ENCODE peak calls at places on chromosomes 13 and 19, in seven cellular contexts. J is AG09319; Q is LHCN-M2; O is NB4; C is HFF-Myc; D is activated CD8-positive, alpha-beta memory T cell treated with anti-CD3 and anti-CD28 coated beads for 48 hours; Z is GM23338. L is an unnamed sample.

GRCh38 chr13:25088562-25089221 is 7.2 kb upstream of the PABPC3 start:
- DNase-seq in C (no peak), D (no peak), O (no peak), Z (no peak), J (no peak), Q (no peak), L (no peak)

GRCh38 chr13:77207943-77208342 is 119.0 kb downstream of the MYCBP2 start:
- DNase-seq in Q (peak), Z (peak), D (no peak), O (no peak), J (peak), C (peak), L (no peak)

GRCh38 chr19:18109731-18110671 is 12.4 kb downstream of the MAST3 start:
- DNase-seq in C (no peak), D (no peak), O (peak), Z (peak), J (no peak), Q (no peak), L (peak)

GRCh38 chr13:23965346-23965745 is 68.0 kb upstream of the C1QTNF9B start:
- DNase-seq in C (no peak), Q (no peak), O (no peak), D (no peak), J (no peak), Z (no peak), L (no peak)

GRCh38 chr19:362154-362553 is 17.6 kb upstream of the MIER2 start:
- DNase-seq in Z (no peak), Q (no peak), O (no peak), D (no peak), J (no peak), C (no peak), L (no peak)

GRCh38 chr13:91148098-91148497 is 199.4 kb upstream of the MIR17HG start:
- DNase-seq in Q (no peak), O (no peak), J (no peak), D (no peak), C (no peak), Z (no peak), L (no peak)

GRCh38 chr19:51676566-51677083 is 16.5 kb upstream of the SPACA6 start:
- DNase-seq in O (no peak), C (no peak), Z (no peak), J (no peak), D (no peak), Q (no peak), L (no peak)

GRCh38 chr19:19538077-19538764 is at the start of gene CILP2:
- DNase-seq in O (no peak), D (no peak), Z (peak), J (no peak), C (no peak), Q (no peak), L (peak)

GRCh38 chr13:30091691-30092090 is 215.7 kb downstream of the KATNAL1 start:
- DNase-seq in J (no peak), Q (no peak), O (no peak), C (no peak), Z (no peak), D (no peak), L (no peak)

GRCh38 chr13:36904219-36904618 is 15.8 kb downstream of the SMAD9 start:
- DNase-seq in Q (no peak), D (no peak), Z (no peak), C (no peak), O (no peak), J (no peak), L (no peak)

GRCh38 chr19:32828643-32829344 is 40.8 kb downstream of the SLC7A9 start:
- DNase-seq in Q (no peak), C (no peak), O (no peak), J (no peak), D (no peak), Z (no peak), L (no peak)

GRCh38 chr19:23946569-23946968 is 31.9 kb downstream of the ZNF726 start:
- DNase-seq in C (no peak), O (no peak), Z (no peak), Q (no peak), D (no peak), J (no peak), L (no peak)

GRCh38 chr19:47447470-47448359 is 24.0 kb downstream of the SLC8A2 start:
- DNase-seq in J (no peak), Q (peak), C (no peak), Z (peak), O (peak), D (peak), L (peak)

GRCh38 chr19:33947565-33947964 is 150.9 kb downstream of the KCTD15 start:
- DNase-seq in C (no peak), D (no peak), Z (peak), Q (no peak), O (peak), J (no peak), L (peak)

GRCh38 chr19:3494051-3494450 is 6.4 kb downstream of the DOHH start:
- DNase-seq in Q (no peak), J (no peak), O (no peak), D (no peak), Z (peak), C (no peak), L (peak)

GRCh38 chr19:14695471-14695870 is 5.6 kb downstream of the ZNF333 start:
- DNase-seq in C (no peak), D (no peak), O (no peak), J (no peak), Q (no peak), Z (no peak), L (no peak)

GRCh38 chr13:79404985-79405384 is 1.1 kb downstream of the RBM26 start:
- DNase-seq in C (no peak), Q (peak), Z (peak), J (no peak), O (peak), D (no peak), L (no peak)

GRCh38 chr13:57877596-57877995 is 246.1 kb downstream of the PCDH17 start:
- DNase-seq in O (no peak), C (no peak), Q (no peak), D (no peak), Z (no peak), J (no peak), L (no peak)

GRCh38 chr19:5343848-5344247 is 3.2 kb upstream of the PTPRS start:
- DNase-seq in D (no peak), Q (peak), O (no peak), C (peak), J (peak), Z (no peak), L (no peak)

L was measured in neural progenitor cell.